ENCODE peak calls at places on chromosomes 5 and 9, in eight cellular contexts. E is dorsolateral prefrontal cortex; A is T-helper 1 cell; R is GOT3; N is CD8-positive, alpha-beta T cell; H is GM19239; C is CD8-positive, alpha-beta memory T cell; V is NCI-H748 treated with DMSO at 0.1 percent for 48 hours. K is an unnamed sample.

GRCh38 chr5:90967851-90968250 is 409.3 kb downstream of the ADGRV1 start:
- DNase-seq in E (no peak), A (no peak), R (no peak), N (no peak), H (no peak), C (no peak), V (no peak), K (no peak)

GRCh38 chr5:151002250-151002649 is 18.1 kb upstream of the GPX3 start:
- DNase-seq in E (no peak), A (no peak), R (no peak), N (no peak), H (no peak), C (no peak), V (no peak), K (peak)

GRCh38 chr9:20649381-20649780 is 27.1 kb upstream of the MLLT3 start:
- DNase-seq in E (no peak), A (no peak), R (no peak), N (no peak), H (no peak), C (no peak), V (no peak), K (no peak)

GRCh38 chr9:79015951-79016350 is 555.8 kb upstream of the TLE4 start:
- DNase-seq in E (no peak), A (no peak), R (no peak), N (no peak), H (no peak), C (no peak), V (peak), K (no peak)

GRCh38 chr5:39063037-39063436 is 11.2 kb downstream of the RICTOR start:
- DNase-seq in E (no peak), A (no peak), R (no peak), N (no peak), H (no peak), C (no peak), V (no peak), K (no peak)

GRCh38 chr5:147669113-147669869 is 113.2 kb downstream of the JAKMIP2 start:
- DNase-seq in E (no peak), A (no peak), R (no peak), N (no peak), H (no peak), C (no peak), V (no peak), K (no peak)

GRCh38 chr5:111518747-111519146 is 6.4 kb upstream of the STARD4 start:
- DNase-seq in E (no peak), A (no peak), R (no peak), N (no peak), H (no peak), C (no peak), V (no peak), K (no peak)

GRCh38 chr5:65828507-65828906 is 97.9 kb upstream of the ERBIN start:
- DNase-seq in E (no peak), A (no peak), R (no peak), N (no peak), H (no peak), C (no peak), V (no peak), K (no peak)

GRCh38 chr5:151085517-151086031 is 4.7 kb upstream of the TNIP1 start:
- DNase-seq in E (no peak), A (no peak), R (no peak), N (no peak), H (no peak), C (peak), V (no peak), K (peak)

GRCh38 chr5:32193591-32193990 is 19.5 kb upstream of the GOLPH3 start:
- DNase-seq in E (peak), A (no peak), R (no peak), N (no peak), H (no peak), C (no peak), V (peak), K (no peak)

GRCh38 chr9:93390953-93391515 is 60.5 kb upstream of the FAM120A start:
- DNase-seq in E (no peak), A (no peak), R (no peak), N (no peak), H (no peak), C (no peak), V (no peak), K (no peak)

GRCh38 chr9:97615439-97616072 is 17.6 kb downstream of the TSTD2 start:
- DNase-seq in E (no peak), A (peak), R (no peak), N (no peak), H (no peak), C (peak), V (peak), K (peak)

GRCh38 chr9:114621561-114621960 is 10.5 kb downstream of the TMEM268 start:
- DNase-seq in E (no peak), A (no peak), R (no peak), N (no peak), H (no peak), C (no peak), V (no peak), K (no peak)

GRCh38 chr5:149838881-149839739 is 105.5 kb downstream of the PDE6A start:
- DNase-seq in E (no peak), A (no peak), R (no peak), N (no peak), H (no peak), C (no peak), V (no peak), K (no peak)

GRCh38 chr9:137411670-137412380 is 11.1 kb downstream of the EXD3 start:
- DNase-seq in E (no peak), A (peak), R (peak), N (no peak), H (peak), C (no peak), V (no peak), K (peak)

GRCh38 chr5:148730955-148731898 is 76.9 kb upstream of the HTR4 start:
- DNase-seq in E (peak), A (peak), R (peak), N (peak), H (no peak), C (peak), V (peak), K (peak)

GRCh38 chr9:89805726-89806125 is 200.9 kb downstream of the GADD45G start:
- DNase-seq in E (no peak), A (no peak), R (no peak), N (no peak), H (no peak), C (no peak), V (no peak), K (no peak)